ENCODE peak calls at places on chromosomes 16 and 17, in five cellular contexts. One of them, this sample, is unnamed.

GRCh38 chr16:24507959-24508358 is 31.4 kb upstream of the RBBP6 start:
- DNase-seq in NCI-H460: no peak
- DNase-seq in posterior cingulate gyrus: no peak
- DNase-seq in NCI-H2081: no peak
- DNase-seq in stimulated activated CD4-positive, alpha-beta T cell treated with anti-CD3 and anti-CD28 coated beads, Interleukin-1b, Interleukin-23, amount 100 ng/mL, for 24 hours: no peak
- DNase-seq in this sample: no peak

GRCh38 chr17:77888242-77889134 is 70.0 kb upstream of the TNRC6C start:
- DNase-seq in posterior cingulate gyrus: peak; percentile 24
- DNase-seq in stimulated activated CD4-positive, alpha-beta T cell treated with anti-CD3 and anti-CD28 coated beads, Interleukin-1b, Interleukin-23, amount 100 ng/mL, for 24 hours: no peak
- DNase-seq in NCI-H2081: no peak
- DNase-seq in NCI-H460: no peak
- DNase-seq in this sample: no peak

GRCh38 chr17:72359274-72359673 is 238.5 kb downstream of the SOX9 start:
- DNase-seq in NCI-H460: no peak
- DNase-seq in posterior cingulate gyrus: no peak
- DNase-seq in NCI-H2081: no peak
- DNase-seq in stimulated activated CD4-positive, alpha-beta T cell treated with anti-CD3 and anti-CD28 coated beads, Interleukin-1b, Interleukin-23, amount 100 ng/mL, for 24 hours: no peak
- DNase-seq in this sample: no peak

GRCh38 chr17:28707339-28707720 is 4.4 kb downstream of the PROCA1 start:
- DNase-seq in posterior cingulate gyrus: no peak
- DNase-seq in NCI-H460: no peak
- DNase-seq in NCI-H2081: no peak
- DNase-seq in stimulated activated CD4-positive, alpha-beta T cell treated with anti-CD3 and anti-CD28 coated beads, Interleukin-1b, Interleukin-23, amount 100 ng/mL, for 24 hours: no peak
- DNase-seq in this sample: no peak

GRCh38 chr16:12293017-12293618 is 316.6 kb downstream of the SNX29 start:
- DNase-seq in stimulated activated CD4-positive, alpha-beta T cell treated with anti-CD3 and anti-CD28 coated beads, Interleukin-1b, Interleukin-23, amount 100 ng/mL, for 24 hours: no peak
- DNase-seq in NCI-H2081: no peak
- DNase-seq in NCI-H460: no peak
- DNase-seq in posterior cingulate gyrus: peak; percentile 16
- DNase-seq in this sample: no peak

GRCh38 chr17:17913695-17914332 is 58.4 kb downstream of the TOM1L2 start:
- DNase-seq in stimulated activated CD4-positive, alpha-beta T cell treated with anti-CD3 and anti-CD28 coated beads, Interleukin-1b, Interleukin-23, amount 100 ng/mL, for 24 hours: peak; percentile 18
- DNase-seq in NCI-H460: peak; percentile 80
- DNase-seq in posterior cingulate gyrus: peak; percentile 89
- DNase-seq in NCI-H2081: peak; percentile 92
- DNase-seq in this sample: peak; percentile 66

GRCh38 chr17:67531291-67531690 is 154.2 kb downstream of the PITPNC1 start:
- DNase-seq in posterior cingulate gyrus: peak; percentile 92
- DNase-seq in NCI-H2081: no peak
- DNase-seq in NCI-H460: no peak
- DNase-seq in stimulated activated CD4-positive, alpha-beta T cell treated with anti-CD3 and anti-CD28 coated beads, Interleukin-1b, Interleukin-23, amount 100 ng/mL, for 24 hours: no peak
- DNase-seq in this sample: no peak

GRCh38 chr17:69447726-69448125 is 33.2 kb downstream of the MAP2K6 start:
- DNase-seq in posterior cingulate gyrus: no peak
- DNase-seq in NCI-H460: no peak
- DNase-seq in stimulated activated CD4-positive, alpha-beta T cell treated with anti-CD3 and anti-CD28 coated beads, Interleukin-1b, Interleukin-23, amount 100 ng/mL, for 24 hours: no peak
- DNase-seq in NCI-H2081: no peak
- DNase-seq in this sample: no peak

GRCh38 chr16:23895052-23895451 is 59.3 kb downstream of the PRKCB start:
- DNase-seq in stimulated activated CD4-positive, alpha-beta T cell treated with anti-CD3 and anti-CD28 coated beads, Interleukin-1b, Interleukin-23, amount 100 ng/mL, for 24 hours: no peak
- DNase-seq in NCI-H460: no peak
- DNase-seq in posterior cingulate gyrus: no peak
- DNase-seq in NCI-H2081: no peak
- DNase-seq in this sample: no peak

GRCh38 chr17:17088511-17089205 is 46.4 kb downstream of the MPRIP start:
- DNase-seq in NCI-H460: no peak
- DNase-seq in stimulated activated CD4-positive, alpha-beta T cell treated with anti-CD3 and anti-CD28 coated beads, Interleukin-1b, Interleukin-23, amount 100 ng/mL, for 24 hours: no peak
- DNase-seq in posterior cingulate gyrus: peak; percentile 52
- DNase-seq in NCI-H2081: peak; percentile 30
- DNase-seq in this sample: no peak

GRCh38 chr17:66275651-66276050 is 26.8 kb upstream of the PRKCA start:
- DNase-seq in NCI-H2081: no peak
- DNase-seq in NCI-H460: peak; percentile 94
- DNase-seq in stimulated activated CD4-positive, alpha-beta T cell treated with anti-CD3 and anti-CD28 coated beads, Interleukin-1b, Interleukin-23, amount 100 ng/mL, for 24 hours: no peak
- DNase-seq in posterior cingulate gyrus: no peak
- DNase-seq in this sample: no peak

GRCh38 chr17:83126275-83126930 is 47.0 kb downstream of the METRNL start:
- DNase-seq in NCI-H2081: no peak
- DNase-seq in posterior cingulate gyrus: peak; percentile 45
- DNase-seq in stimulated activated CD4-positive, alpha-beta T cell treated with anti-CD3 and anti-CD28 coated beads, Interleukin-1b, Interleukin-23, amount 100 ng/mL, for 24 hours: no peak
- DNase-seq in NCI-H460: no peak
- DNase-seq in this sample: no peak

GRCh38 chr16:11497851-11498289 is 88.8 kb downstream of the LITAF start:
- DNase-seq in NCI-H460: peak; percentile 33
- DNase-seq in posterior cingulate gyrus: peak; percentile 26
- DNase-seq in stimulated activated CD4-positive, alpha-beta T cell treated with anti-CD3 and anti-CD28 coated beads, Interleukin-1b, Interleukin-23, amount 100 ng/mL, for 24 hours: no peak
- DNase-seq in NCI-H2081: no peak
- DNase-seq in this sample: no peak

GRCh38 chr17:82840431-82840831 is 609 bp upstream of the ZNF750 start:
- DNase-seq in stimulated activated CD4-positive, alpha-beta T cell treated with anti-CD3 and anti-CD28 coated beads, Interleukin-1b, Interleukin-23, amount 100 ng/mL, for 24 hours: no peak
- DNase-seq in posterior cingulate gyrus: peak; percentile 73
- DNase-seq in NCI-H460: no peak
- DNase-seq in NCI-H2081: no peak
- DNase-seq in this sample: no peak

GRCh38 chr17:48814504-48814903 is 2.5 kb downstream of the TTLL6 start:
- DNase-seq in posterior cingulate gyrus: no peak
- DNase-seq in stimulated activated CD4-positive, alpha-beta T cell treated with anti-CD3 and anti-CD28 coated beads, Interleukin-1b, Interleukin-23, amount 100 ng/mL, for 24 hours: peak; percentile 32
- DNase-seq in NCI-H2081: peak; percentile 46
- DNase-seq in NCI-H460: peak; percentile 56
- DNase-seq in this sample: peak; percentile 12

GRCh38 chr17:7113273-7114071 is 1.1 kb downstream of the ASGR2 start:
- DNase-seq in NCI-H460: no peak
- DNase-seq in stimulated activated CD4-positive, alpha-beta T cell treated with anti-CD3 and anti-CD28 coated beads, Interleukin-1b, Interleukin-23, amount 100 ng/mL, for 24 hours: no peak
- DNase-seq in NCI-H2081: no peak
- DNase-seq in posterior cingulate gyrus: no peak
- DNase-seq in this sample: no peak

GRCh38 chr16:81709369-81709900 is 69.7 kb upstream of the PLCG2 start:
- DNase-seq in NCI-H460: no peak
- DNase-seq in stimulated activated CD4-positive, alpha-beta T cell treated with anti-CD3 and anti-CD28 coated beads, Interleukin-1b, Interleukin-23, amount 100 ng/mL, for 24 hours: no peak
- DNase-seq in NCI-H2081: no peak
- DNase-seq in posterior cingulate gyrus: no peak
- DNase-seq in this sample: no peak

GRCh38 chr17:7704601-7705268 is at the start of gene EFNB3:
- DNase-seq in NCI-H2081: peak; percentile 23
- DNase-seq in posterior cingulate gyrus: peak; percentile 93
- DNase-seq in stimulated activated CD4-positive, alpha-beta T cell treated with anti-CD3 and anti-CD28 coated beads, Interleukin-1b, Interleukin-23, amount 100 ng/mL, for 24 hours: no peak
- DNase-seq in NCI-H460: no peak
- DNase-seq in this sample: peak; percentile 57

GRCh38 chr16:988465-989353 is 7.1 kb downstream of the SOX8 start:
- DNase-seq in NCI-H460: no peak
- DNase-seq in posterior cingulate gyrus: no peak
- DNase-seq in stimulated activated CD4-positive, alpha-beta T cell treated with anti-CD3 and anti-CD28 coated beads, Interleukin-1b, Interleukin-23, amount 100 ng/mL, for 24 hours: no peak
- DNase-seq in NCI-H2081: no peak
- DNase-seq in this sample: no peak

GRCh38 chr16:11253995-11254912 is 1.8 kb downstream of the SOCS1 start:
- DNase-seq in NCI-H2081: no peak
- DNase-seq in NCI-H460: no peak
- DNase-seq in stimulated activated CD4-positive, alpha-beta T cell treated with anti-CD3 and anti-CD28 coated beads, Interleukin-1b, Interleukin-23, amount 100 ng/mL, for 24 hours: no peak
- DNase-seq in posterior cingulate gyrus: no peak
- DNase-seq in this sample: no peak

GRCh38 chr17:81551458-81552243 is 502 bp downstream of the FAAP100 start:
- DNase-seq in stimulated activated CD4-positive, alpha-beta T cell treated with anti-CD3 and anti-CD28 coated beads, Interleukin-1b, Interleukin-23, amount 100 ng/mL, for 24 hours: no peak
- DNase-seq in NCI-H2081: no peak
- DNase-seq in NCI-H460: no peak
- DNase-seq in posterior cingulate gyrus: peak; percentile 86
- DNase-seq in this sample: no peak

GRCh38 chr17:79621151-79621940 is 10.5 kb upstream of the RBFOX3 start:
- DNase-seq in NCI-H460: no peak
- DNase-seq in stimulated activated CD4-positive, alpha-beta T cell treated with anti-CD3 and anti-CD28 coated beads, Interleukin-1b, Interleukin-23, amount 100 ng/mL, for 24 hours: no peak
- DNase-seq in NCI-H2081: no peak
- DNase-seq in posterior cingulate gyrus: peak; percentile 87
- DNase-seq in this sample: no peak

GRCh38 chr17:62870581-62870964 is 62.5 kb upstream of the MARCHF10 start:
- DNase-seq in NCI-H2081: no peak
- DNase-seq in stimulated activated CD4-positive, alpha-beta T cell treated with anti-CD3 and anti-CD28 coated beads, Interleukin-1b, Interleukin-23, amount 100 ng/mL, for 24 hours: no peak
- DNase-seq in NCI-H460: no peak
- DNase-seq in posterior cingulate gyrus: no peak
- DNase-seq in this sample: no peak

GRCh38 chr16:87780385-87780989 is 14.7 kb upstream of the KLHDC4 start:
- DNase-seq in posterior cingulate gyrus: no peak
- DNase-seq in stimulated activated CD4-positive, alpha-beta T cell treated with anti-CD3 and anti-CD28 coated beads, Interleukin-1b, Interleukin-23, amount 100 ng/mL, for 24 hours: peak; percentile 74
- DNase-seq in NCI-H2081: peak; percentile 79
- DNase-seq in NCI-H460: no peak
- DNase-seq in this sample: peak; percentile 19

GRCh38 chr17:75645501-75645888 is 12.3 kb downstream of the SMIM5 start:
- DNase-seq in posterior cingulate gyrus: no peak
- DNase-seq in stimulated activated CD4-positive, alpha-beta T cell treated with anti-CD3 and anti-CD28 coated beads, Interleukin-1b, Interleukin-23, amount 100 ng/mL, for 24 hours: no peak
- DNase-seq in NCI-H2081: peak; percentile 85
- DNase-seq in NCI-H460: no peak
- DNase-seq in this sample: peak; percentile 5

GRCh38 chr17:15908378-15908777 is 36.6 kb upstream of the ADORA2B start:
- DNase-seq in NCI-H460: no peak
- DNase-seq in NCI-H2081: no peak
- DNase-seq in stimulated activated CD4-positive, alpha-beta T cell treated with anti-CD3 and anti-CD28 coated beads, Interleukin-1b, Interleukin-23, amount 100 ng/mL, for 24 hours: no peak
- DNase-seq in posterior cingulate gyrus: peak; percentile 27
- DNase-seq in this sample: no peak

GRCh38 chr16:48204825-48205151 is 39.3 kb upstream of the LONP2 start:
- DNase-seq in NCI-H2081: no peak
- DNase-seq in posterior cingulate gyrus: no peak
- DNase-seq in NCI-H460: no peak
- DNase-seq in stimulated activated CD4-positive, alpha-beta T cell treated with anti-CD3 and anti-CD28 coated beads, Interleukin-1b, Interleukin-23, amount 100 ng/mL, for 24 hours: no peak
- DNase-seq in this sample: no peak

GRCh38 chr17:7502987-7503386 is 18.8 kb downstream of the POLR2A start:
- DNase-seq in NCI-H2081: no peak
- DNase-seq in posterior cingulate gyrus: peak; percentile 70
- DNase-seq in stimulated activated CD4-positive, alpha-beta T cell treated with anti-CD3 and anti-CD28 coated beads, Interleukin-1b, Interleukin-23, amount 100 ng/mL, for 24 hours: no peak
- DNase-seq in NCI-H460: no peak
- DNase-seq in this sample: no peak

GRCh38 chr17:14352139-14352538 is 51.3 kb downstream of the HS3ST3B1 start:
- DNase-seq in posterior cingulate gyrus: no peak
- DNase-seq in NCI-H2081: no peak
- DNase-seq in NCI-H460: no peak
- DNase-seq in stimulated activated CD4-positive, alpha-beta T cell treated with anti-CD3 and anti-CD28 coated beads, Interleukin-1b, Interleukin-23, amount 100 ng/mL, for 24 hours: no peak
- DNase-seq in this sample: no peak

GRCh38 chr16:88479795-88480760 is 27.0 kb downstream of the ZFPM1 start:
- DNase-seq in posterior cingulate gyrus: no peak
- DNase-seq in stimulated activated CD4-positive, alpha-beta T cell treated with anti-CD3 and anti-CD28 coated beads, Interleukin-1b, Interleukin-23, amount 100 ng/mL, for 24 hours: no peak
- DNase-seq in NCI-H2081: peak; percentile 24
- DNase-seq in NCI-H460: no peak
- DNase-seq in this sample: no peak

GRCh38 chr16:85173077-85173980 is 61.1 kb upstream of the CIBAR2 start:
- DNase-seq in posterior cingulate gyrus: peak; percentile 44
- DNase-seq in NCI-H460: no peak
- DNase-seq in NCI-H2081: no peak
- DNase-seq in stimulated activated CD4-positive, alpha-beta T cell treated with anti-CD3 and anti-CD28 coated beads, Interleukin-1b, Interleukin-23, amount 100 ng/mL, for 24 hours: no peak
- DNase-seq in this sample: no peak

GRCh38 chr17:12627776-12628491 is 37.8 kb upstream of the MYOCD start:
- DNase-seq in NCI-H460: no peak
- DNase-seq in posterior cingulate gyrus: no peak
- DNase-seq in stimulated activated CD4-positive, alpha-beta T cell treated with anti-CD3 and anti-CD28 coated beads, Interleukin-1b, Interleukin-23, amount 100 ng/mL, for 24 hours: no peak
- DNase-seq in NCI-H2081: no peak
- DNase-seq in this sample: no peak

GRCh38 chr17:4591529-4591928 is 7.2 kb downstream of the SMTNL2 start:
- DNase-seq in NCI-H2081: no peak
- DNase-seq in NCI-H460: no peak
- DNase-seq in posterior cingulate gyrus: no peak
- DNase-seq in stimulated activated CD4-positive, alpha-beta T cell treated with anti-CD3 and anti-CD28 coated beads, Interleukin-1b, Interleukin-23, amount 100 ng/mL, for 24 hours: no peak
- DNase-seq in this sample: no peak

GRCh38 chr16:10575506-10576130 is 4.8 kb downstream of the EMP2 start:
- DNase-seq in stimulated activated CD4-positive, alpha-beta T cell treated with anti-CD3 and anti-CD28 coated beads, Interleukin-1b, Interleukin-23, amount 100 ng/mL, for 24 hours: no peak
- DNase-seq in NCI-H2081: no peak
- DNase-seq in posterior cingulate gyrus: no peak
- DNase-seq in NCI-H460: no peak
- DNase-seq in this sample: no peak

GRCh38 chr16:66548868-66549267 is 1.1 kb downstream of the TK2 start:
- DNase-seq in stimulated activated CD4-positive, alpha-beta T cell treated with anti-CD3 and anti-CD28 coated beads, Interleukin-1b, Interleukin-23, amount 100 ng/mL, for 24 hours: no peak
- DNase-seq in posterior cingulate gyrus: no peak
- DNase-seq in NCI-H2081: no peak
- DNase-seq in NCI-H460: no peak
- DNase-seq in this sample: no peak